ENCODE peak calls at places on chromosomes 3 and 15, in six cellular contexts. R is IMR-90, K is OCI-LY7, G is cardiac muscle cell, H is suprapubic skin, A is body of pancreas. F is an unnamed sample.

GRCh38 chr15:66907826-66908502 is 157.4 kb upstream of the SMAD3 start:
- DNase-seq in G (no peak), R (peak), K (peak), H (no peak), A (no peak), F (no peak)

GRCh38 chr3:107985496-107985895 is 105.3 kb downstream of the CD47 start:
- DNase-seq in K (no peak), A (no peak), G (no peak), R (no peak), H (no peak), F (no peak)

GRCh38 chr3:75985432-75985831 is 200.1 kb upstream of the ZNF717 start:
- DNase-seq in H (no peak), R (no peak), K (no peak), G (no peak), A (no peak), F (no peak)

GRCh38 chr3:177618873-177619771 is 421.8 kb upstream of the TBL1XR1 start:
- DNase-seq in G (no peak), K (no peak), R (peak), H (no peak), A (no peak), F (no peak)

GRCh38 chr15:69535101-69535638 is 82.6 kb downstream of the RPLP1 start:
- DNase-seq in H (no peak), A (no peak), R (peak), G (no peak), K (no peak), F (peak)

GRCh38 chr3:195081242-195081963 is 189.6 kb downstream of the XXYLT1 start:
- DNase-seq in K (no peak), R (peak), G (peak), A (no peak), H (no peak), F (no peak)

GRCh38 chr15:70643783-70644125 is 119.6 kb downstream of the UACA start:
- DNase-seq in G (no peak), K (no peak), H (no peak), R (no peak), A (no peak), F (no peak)

GRCh38 chr15:33040501-33040900 is 154.0 kb downstream of the FMN1 start:
- DNase-seq in R (peak), G (no peak), K (no peak), A (no peak), H (no peak), F (no peak)

GRCh38 chr3:69484507-69485393 is 98.9 kb upstream of the FRMD4B start:
- DNase-seq in K (no peak), H (no peak), G (peak), R (no peak), A (no peak), F (no peak)

GRCh38 chr3:117989982-117990381 is 1044.7 kb downstream of the IGSF11 start:
- DNase-seq in R (no peak), A (no peak), H (no peak), K (no peak), G (no peak), F (no peak)

GRCh38 chr3:60048447-60048848 is 998.6 kb upstream of the CFAP20DC start:
- DNase-seq in G (no peak), K (no peak), R (no peak), A (no peak), H (no peak), F (no peak)

GRCh38 chr3:182722938-182723337 is 70.4 kb upstream of the ATP11B start:
- DNase-seq in R (no peak), K (no peak), G (no peak), H (no peak), A (no peak), F (no peak)

GRCh38 chr3:169760479-169760878 is 4.4 kb downstream of the TERC start:
- DNase-seq in K (no peak), A (no peak), H (no peak), R (peak), G (no peak), F (no peak)

GRCh38 chr15:41013698-41014414 is 60.6 kb downstream of the CHAC1 start:
- DNase-seq in R (peak), H (no peak), K (no peak), G (no peak), A (no peak), F (no peak)

GRCh38 chr3:141093397-141093796 is 42.2 kb downstream of the SPSB4 start:
- DNase-seq in G (no peak), A (no peak), K (no peak), R (no peak), H (no peak), F (no peak)

GRCh38 chr15:72271221-72271620 is 1.1 kb downstream of the PARP6 start:
- DNase-seq in G (no peak), K (no peak), H (no peak), R (no peak), A (no peak), F (no peak)

GRCh38 chr3:84066920-84067319 is 891.9 kb upstream of the CADM2 start:
- DNase-seq in A (no peak), K (no peak), G (no peak), R (no peak), H (no peak), F (no peak)

GRCh38 chr3:129286081-129286480 is 7.4 kb downstream of the HMCES start:
- DNase-seq in K (no peak), A (no peak), G (no peak), R (no peak), H (no peak), F (no peak)

GRCh38 chr3:20648294-20648693 is 462.3 kb upstream of the SGO1 start:
- DNase-seq in A (no peak), R (peak), G (no peak), H (no peak), K (no peak), F (peak)

GRCh38 chr15:100333236-100333635 is 8.5 kb downstream of the ADAMTS17 start:
- DNase-seq in R (no peak), A (no peak), H (no peak), G (no peak), K (no peak), F (no peak)

DNA sequence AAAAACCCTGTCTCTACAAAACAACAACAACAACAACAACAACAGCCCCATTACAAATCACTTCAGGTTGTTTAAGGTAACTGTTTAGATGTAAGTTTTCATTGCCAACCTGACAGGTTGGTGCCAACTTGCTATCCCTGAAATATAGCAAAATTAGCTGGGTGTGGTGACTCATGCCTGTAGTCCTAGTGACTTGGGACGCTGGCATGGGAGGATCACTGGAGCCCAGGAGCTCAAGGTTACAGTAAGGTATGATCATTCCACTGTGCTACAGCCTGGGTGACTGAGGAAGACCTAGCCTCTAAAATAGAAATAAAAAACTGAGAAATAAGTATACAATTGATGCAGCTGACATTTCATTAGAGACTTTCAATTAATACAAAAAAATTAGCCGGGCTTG is 36.0 kb upstream of the CDAN1 start:
- DNase-seq in A (no peak), H (no peak), G (no peak), R (no peak), K (no peak), F (no peak)
- H3K4me3 ChIP-seq in A (no peak), H (no peak), G (no peak), R (no peak), K (no peak), F (no peak)

GRCh38 chr3:128178782-128179473 is 25.6 kb downstream of the EEFSEC start:
- DNase-seq in H (no peak), A (no peak), R (peak), G (no peak), K (no peak), F (no peak)

GRCh38 chr3:128180913-128181312 is 27.6 kb downstream of the EEFSEC start:
- DNase-seq in R (no peak), A (no peak), K (no peak), H (no peak), G (no peak), F (no peak)

GRCh38 chr3:128177865-128178264 is 24.6 kb downstream of the EEFSEC start:
- DNase-seq in H (no peak), A (no peak), K (no peak), G (no peak), R (no peak), F (no peak)

GRCh38 chr3:128179474-128179819 is 26.2 kb downstream of the EEFSEC start:
- DNase-seq in A (no peak), R (no peak), H (no peak), G (peak), K (no peak), F (no peak)

DNA sequence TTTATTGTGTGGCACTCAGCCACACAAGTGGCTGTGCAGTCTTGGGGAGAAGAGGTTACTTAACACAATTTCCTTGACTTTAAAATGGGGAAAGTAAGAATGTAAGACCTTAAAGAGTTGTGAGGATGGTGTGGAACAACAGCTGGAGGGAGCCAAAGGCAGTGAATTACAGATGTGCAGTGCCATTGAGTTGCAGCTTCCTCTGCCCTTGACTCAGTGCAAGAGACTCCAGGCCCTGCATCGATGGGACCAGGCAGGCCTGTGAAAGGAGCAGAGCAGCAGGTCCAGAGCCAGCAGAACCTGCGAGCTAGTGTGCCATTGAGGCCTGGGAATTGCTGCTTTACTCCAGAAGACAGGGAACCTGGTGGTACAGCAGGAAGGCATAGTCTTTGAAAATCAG is 27.2 kb downstream of the EEFSEC start:
- DNase-seq in R (no peak), H (no peak), K (no peak), G (no peak), A (no peak), F (no peak)
- TF ChIP-seq CTCF in R (no peak), H (no peak), K (no peak), G (no peak), A (no peak), F (no peak)

GRCh38 chr3:43477600-43477999 is 144.2 kb downstream of the ANO10 start:
- DNase-seq in G (no peak), R (no peak), K (no peak), H (no peak), A (no peak), F (no peak)
- H3K4me3 ChIP-seq in G (no peak), R (no peak), K (no peak), H (no peak), A (no peak), F (no peak)

DNA sequence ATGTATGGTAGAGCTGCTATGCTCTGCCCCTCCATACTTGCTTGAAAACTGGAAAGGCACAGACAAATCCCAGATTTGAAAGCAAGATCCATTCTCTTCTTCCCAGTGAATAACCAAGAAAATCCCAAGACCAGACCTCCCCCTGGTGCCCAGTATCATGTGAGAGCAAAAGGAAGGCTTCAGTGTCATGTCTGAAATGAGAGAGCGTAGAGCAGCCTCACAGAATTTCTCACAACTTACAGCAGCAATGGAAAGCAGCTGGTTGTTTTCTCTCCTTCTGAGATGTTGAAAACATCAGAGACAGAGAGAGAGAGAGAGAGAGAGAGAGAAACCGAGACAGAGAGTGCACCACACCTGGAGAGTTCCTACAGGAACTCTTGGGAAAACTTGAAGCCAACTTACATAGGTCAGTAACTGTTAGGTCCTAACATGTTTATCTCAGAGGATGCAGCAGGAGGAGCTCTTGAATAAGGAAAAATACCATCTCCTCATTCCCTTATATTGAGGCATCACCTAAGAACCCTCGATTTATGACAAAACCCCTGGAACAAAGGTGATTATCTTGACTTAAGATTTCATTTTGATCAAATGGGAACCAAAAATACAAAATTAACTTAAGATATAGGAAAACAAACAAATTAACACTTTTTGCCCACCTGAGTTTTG is 273.3 kb downstream of the NSUN3 start:
- DNase-seq in R (peak), G (peak), H (no peak), K (peak), A (no peak), F (no peak)
- TF ChIP-seq CTCF in R (peak), G (peak), H (no peak), K (peak), A (no peak), F (no peak)

GRCh38 chr3:44734646-44735168 is 5.3 kb downstream of the ZNF501 start:
- DNase-seq in K (no peak), R (no peak), G (no peak), A (no peak), H (no peak), F (no peak)

DNA sequence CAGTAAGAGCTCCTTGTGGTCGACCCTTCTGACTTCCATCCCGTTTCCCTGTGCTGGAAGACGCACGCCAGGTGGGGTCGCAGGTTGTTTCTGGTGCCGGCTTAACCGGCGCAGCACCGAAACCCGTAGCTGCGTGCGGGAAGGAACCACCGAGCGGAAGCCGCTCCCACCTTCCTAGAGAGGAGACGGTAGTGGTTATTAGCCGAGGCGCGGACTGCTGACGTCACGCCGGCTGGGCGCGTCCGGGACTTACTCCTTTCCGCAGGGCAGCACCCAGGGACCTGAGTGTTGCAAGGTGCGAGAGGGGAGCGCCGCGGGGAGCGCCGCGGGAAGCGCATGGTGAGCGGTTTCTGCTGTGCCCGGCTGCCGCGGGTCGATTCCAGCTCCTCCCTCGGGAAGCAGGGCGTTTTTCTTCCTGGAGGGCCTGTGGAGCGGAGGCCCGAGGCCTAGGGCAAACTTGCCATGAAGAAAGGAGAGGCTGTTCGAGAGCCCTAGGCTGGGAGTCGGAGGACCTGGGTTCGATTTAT is at the start of gene ZNF501:
- DNase-seq in A (peak), H (peak), R (peak), G (peak), K (peak), F (peak)
- H3K4me3 ChIP-seq in A (peak), H (peak), R (peak), G (peak), K (peak), F (peak)

F was measured in AG09309.